ENCODE peak calls at places on chromosomes 13 and 19, in six cellular contexts. One of them, this sample, is unnamed.

GRCh38 chr19:13794388-13794751 is 873 bp upstream of the ZSWIM4 start:
- DNase-seq in neuronal stem cell: no peak
- DNase-seq in H9: no peak
- DNase-seq in trophoblast cell: peak
- DNase-seq in H1: no peak
- DNase-seq in mesenchymal stem cell: peak
- DNase-seq in this sample: peak

GRCh38 chr19:38270587-38271167 is 6.3 kb downstream of the SPINT2 start:
- DNase-seq in neuronal stem cell: no peak
- DNase-seq in H9: no peak
- DNase-seq in trophoblast cell: no peak
- DNase-seq in H1: no peak
- DNase-seq in mesenchymal stem cell: no peak
- DNase-seq in this sample: peak

GRCh38 chr19:3403489-3404323 is 37.3 kb downstream of the NFIC start:
- DNase-seq in neuronal stem cell: no peak
- DNase-seq in H9: no peak
- DNase-seq in trophoblast cell: no peak
- DNase-seq in H1: no peak
- DNase-seq in mesenchymal stem cell: peak
- DNase-seq in this sample: peak

GRCh38 chr13:49635599-49636433 is 7.5 kb downstream of the ARL11 start:
- DNase-seq in neuronal stem cell: no peak
- DNase-seq in H9: peak
- DNase-seq in trophoblast cell: peak
- DNase-seq in H1: peak
- DNase-seq in mesenchymal stem cell: peak
- DNase-seq in this sample: peak

GRCh38 chr13:75713852-75714251 is 77.7 kb downstream of the LMO7 start:
- DNase-seq in neuronal stem cell: no peak
- DNase-seq in H9: no peak
- DNase-seq in trophoblast cell: peak
- DNase-seq in H1: no peak
- DNase-seq in mesenchymal stem cell: no peak
- DNase-seq in this sample: no peak

GRCh38 chr13:70310720-70311119 is 202.5 kb upstream of the KLHL1 start:
- DNase-seq in neuronal stem cell: peak
- DNase-seq in H9: no peak
- DNase-seq in trophoblast cell: peak
- DNase-seq in H1: no peak
- DNase-seq in mesenchymal stem cell: peak
- DNase-seq in this sample: no peak

GRCh38 chr19:48964205-48965032 is 690 bp upstream of the FTL start:
- DNase-seq in neuronal stem cell: no peak
- DNase-seq in H9: no peak
- DNase-seq in trophoblast cell: peak
- DNase-seq in H1: no peak
- DNase-seq in mesenchymal stem cell: peak
- DNase-seq in this sample: peak

GRCh38 chr19:10510301-10510802 is 6.9 kb downstream of the S1PR5 start:
- DNase-seq in neuronal stem cell: peak
- DNase-seq in H9: peak
- DNase-seq in trophoblast cell: peak
- DNase-seq in H1: no peak
- DNase-seq in mesenchymal stem cell: no peak
- DNase-seq in this sample: no peak

GRCh38 chr19:2341987-2342386 is 13.5 kb downstream of the SPPL2B start:
- DNase-seq in neuronal stem cell: no peak
- DNase-seq in H9: no peak
- DNase-seq in trophoblast cell: peak
- DNase-seq in H1: no peak
- DNase-seq in mesenchymal stem cell: no peak
- DNase-seq in this sample: no peak

GRCh38 chr13:73740681-73741080 is 393.5 kb downstream of the KLF12 start:
- DNase-seq in neuronal stem cell: no peak
- DNase-seq in H9: no peak
- DNase-seq in trophoblast cell: no peak
- DNase-seq in H1: no peak
- DNase-seq in mesenchymal stem cell: no peak
- DNase-seq in this sample: peak

GRCh38 chr19:36489920-36490415 is 607 bp upstream of the ZNF566 start:
- DNase-seq in neuronal stem cell: peak
- DNase-seq in H9: peak
- DNase-seq in trophoblast cell: peak
- DNase-seq in H1: peak
- DNase-seq in mesenchymal stem cell: no peak
- DNase-seq in this sample: peak

GRCh38 chr13:30192320-30193093 is 114.8 kb downstream of the KATNAL1 start:
- DNase-seq in neuronal stem cell: no peak
- DNase-seq in H9: no peak
- DNase-seq in trophoblast cell: peak
- DNase-seq in H1: no peak
- DNase-seq in mesenchymal stem cell: no peak
- DNase-seq in this sample: no peak

GRCh38 chr13:46523972-46524737 is 28.8 kb upstream of the LRCH1 start:
- DNase-seq in neuronal stem cell: no peak
- DNase-seq in H9: no peak
- DNase-seq in trophoblast cell: no peak
- DNase-seq in H1: no peak
- DNase-seq in mesenchymal stem cell: no peak
- DNase-seq in this sample: no peak

DNA sequence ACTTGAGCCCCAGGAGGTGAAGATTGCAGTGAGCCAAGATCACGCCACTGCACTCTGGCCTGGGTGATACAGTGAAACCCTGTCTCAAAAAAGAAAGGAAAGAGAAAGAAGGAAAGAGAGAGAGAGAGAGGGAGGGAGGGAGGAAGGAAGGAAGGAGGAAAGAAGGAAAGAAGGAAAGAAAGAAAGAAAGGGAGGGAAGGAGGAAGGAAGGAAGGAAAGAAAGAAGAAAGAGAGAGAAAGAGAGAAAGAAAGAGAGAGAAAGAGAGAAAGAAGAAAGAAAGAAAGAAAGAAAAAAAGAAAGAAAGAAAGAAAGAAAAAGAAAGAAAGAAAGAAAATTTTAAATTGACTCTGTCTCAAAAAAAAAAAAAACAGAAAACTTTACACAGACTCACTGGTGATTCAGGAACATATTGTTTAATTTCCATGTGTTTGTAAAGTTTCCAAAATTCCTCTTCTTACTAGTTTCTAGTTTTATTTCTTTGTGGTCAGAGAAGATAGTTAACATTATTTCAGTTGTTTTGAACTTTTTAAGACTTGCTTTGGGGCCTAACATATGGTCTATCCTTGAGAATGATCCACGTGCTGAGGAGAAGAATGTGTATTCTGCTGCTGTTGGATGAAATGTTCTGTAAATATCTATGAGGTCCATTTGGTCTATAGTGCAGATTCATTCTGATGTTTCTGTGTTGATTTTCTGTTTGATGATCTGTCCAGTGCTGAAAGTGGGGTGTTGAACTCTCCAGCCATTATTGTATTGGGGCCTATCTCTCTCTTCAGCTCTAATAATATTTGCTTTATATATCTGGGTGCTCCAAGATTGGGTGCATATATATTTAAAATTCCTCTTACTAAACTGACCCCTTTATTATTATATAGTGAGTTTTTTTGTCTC is 204.4 kb upstream of the SERP2 start:
- DNase-seq in neuronal stem cell: no peak
- DNase-seq in H9: no peak
- DNase-seq in trophoblast cell: no peak
- DNase-seq in H1: no peak
- DNase-seq in mesenchymal stem cell: no peak
- DNase-seq in this sample: peak
- H3K9ac ChIP-seq in neuronal stem cell: no peak
- H3K9ac ChIP-seq in H9: no peak
- H3K9ac ChIP-seq in trophoblast cell: no peak
- H3K9ac ChIP-seq in H1: no peak
- H3K9ac ChIP-seq in mesenchymal stem cell: no peak
- H3K9ac ChIP-seq in this sample: no peak

GRCh38 chr19:58305932-58306323 is 751 bp downstream of the ERVK3-1 start:
- DNase-seq in neuronal stem cell: no peak
- DNase-seq in H9: no peak
- DNase-seq in trophoblast cell: no peak
- DNase-seq in H1: no peak
- DNase-seq in mesenchymal stem cell: peak
- DNase-seq in this sample: no peak

GRCh38 chr19:58305065-58305931 is at the start of gene ERVK3-1:
- DNase-seq in neuronal stem cell: peak
- DNase-seq in H9: peak
- DNase-seq in trophoblast cell: peak
- DNase-seq in H1: peak
- DNase-seq in mesenchymal stem cell: peak
- DNase-seq in this sample: peak

GRCh38 chr19:58307736-58308135 is 2.6 kb downstream of the ERVK3-1 start:
- DNase-seq in neuronal stem cell: no peak
- DNase-seq in H9: no peak
- DNase-seq in trophoblast cell: no peak
- DNase-seq in H1: no peak
- DNase-seq in mesenchymal stem cell: no peak
- DNase-seq in this sample: no peak

GRCh38 chr19:58304748-58305064 is 471 bp upstream of the ERVK3-1 start:
- DNase-seq in neuronal stem cell: no peak
- DNase-seq in H9: no peak
- DNase-seq in trophoblast cell: no peak
- DNase-seq in H1: no peak
- DNase-seq in mesenchymal stem cell: no peak
- DNase-seq in this sample: no peak

DNA sequence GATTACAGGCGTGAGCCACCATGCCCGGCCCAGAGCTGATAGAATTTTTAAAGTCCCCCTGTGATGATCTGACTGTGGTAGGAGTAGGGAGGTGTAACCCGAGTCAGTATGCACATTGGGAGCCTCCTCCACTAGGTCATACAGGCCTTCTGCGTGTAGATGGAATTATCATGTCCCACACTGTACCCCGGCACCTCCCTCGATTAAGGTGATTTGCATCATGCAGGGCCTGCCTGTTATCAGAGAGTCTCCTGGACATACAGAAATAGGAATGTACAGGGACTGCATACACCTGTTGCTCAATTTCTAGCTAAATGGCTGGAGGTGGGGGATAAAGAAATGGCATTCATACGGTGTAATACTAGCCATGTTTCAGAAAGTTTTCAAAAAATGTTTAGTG is 922 bp upstream of the ERVK3-1 start:
- DNase-seq in neuronal stem cell: no peak
- DNase-seq in H9: no peak
- DNase-seq in trophoblast cell: no peak
- DNase-seq in H1: no peak
- DNase-seq in mesenchymal stem cell: no peak
- DNase-seq in this sample: no peak
- H3K14ac ChIP-seq in neuronal stem cell: no peak
- H3K14ac ChIP-seq in H9: no peak
- H3K14ac ChIP-seq in trophoblast cell: no peak
- H3K14ac ChIP-seq in H1: no peak
- H3K14ac ChIP-seq in mesenchymal stem cell: no peak
- H3K14ac ChIP-seq in this sample: no peak

GRCh38 chr19:35106898-35107540 is 8.6 kb upstream of the FXYD3 start:
- DNase-seq in neuronal stem cell: no peak
- DNase-seq in H9: no peak
- DNase-seq in trophoblast cell: no peak
- DNase-seq in H1: no peak
- DNase-seq in mesenchymal stem cell: no peak
- DNase-seq in this sample: no peak

GRCh38 chr19:35104361-35104760 is 11.3 kb upstream of the FXYD3 start:
- DNase-seq in neuronal stem cell: no peak
- DNase-seq in H9: no peak
- DNase-seq in trophoblast cell: no peak
- DNase-seq in H1: no peak
- DNase-seq in mesenchymal stem cell: no peak
- DNase-seq in this sample: no peak

GRCh38 chr19:35105047-35105410 is 10.6 kb upstream of the FXYD3 start:
- DNase-seq in neuronal stem cell: no peak
- DNase-seq in H9: no peak
- DNase-seq in trophoblast cell: no peak
- DNase-seq in H1: no peak
- DNase-seq in mesenchymal stem cell: no peak
- DNase-seq in this sample: no peak

GRCh38 chr19:35106291-35106583 is 9.4 kb upstream of the FXYD3 start:
- DNase-seq in neuronal stem cell: no peak
- DNase-seq in H9: no peak
- DNase-seq in trophoblast cell: no peak
- DNase-seq in H1: no peak
- DNase-seq in mesenchymal stem cell: no peak
- DNase-seq in this sample: no peak

DNA sequence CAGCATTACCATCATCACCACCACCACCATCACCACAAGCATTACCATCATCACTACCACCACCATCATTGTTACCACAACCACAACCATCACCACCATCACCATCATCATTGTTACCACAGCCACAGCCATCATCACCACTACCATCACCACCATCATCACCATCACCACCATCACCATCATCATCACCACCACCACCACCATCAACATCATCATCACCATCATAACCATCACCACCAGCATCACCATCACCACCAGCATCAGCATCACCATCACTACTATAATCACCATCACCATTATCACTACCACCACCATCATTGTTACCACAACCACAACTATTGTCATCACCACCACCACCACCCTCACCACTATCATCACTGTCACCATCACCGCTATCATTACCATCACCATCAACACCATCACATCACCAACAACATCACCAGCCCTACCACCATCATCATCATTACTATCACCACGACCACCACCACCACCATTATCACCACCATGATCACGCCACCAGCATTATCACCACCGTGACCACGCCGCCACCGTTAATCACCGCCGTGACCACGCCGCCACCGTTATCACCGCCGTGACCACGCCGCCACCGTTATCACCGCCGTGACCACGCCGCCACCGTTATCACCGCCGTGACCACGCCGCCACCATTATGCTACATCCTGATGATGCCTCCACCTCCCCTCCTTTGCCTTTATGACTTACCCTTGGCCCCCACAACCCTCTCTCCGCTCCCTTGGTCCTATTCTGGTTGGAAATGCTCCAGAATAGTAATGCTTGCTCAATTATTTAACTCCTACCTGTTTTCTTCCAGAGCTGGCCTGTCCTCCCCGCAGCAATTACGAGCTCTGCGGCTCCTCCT is 10.0 kb upstream of the FXYD3 start:
- DNase-seq in neuronal stem cell: no peak
- DNase-seq in H9: no peak
- DNase-seq in trophoblast cell: no peak
- DNase-seq in H1: no peak
- DNase-seq in mesenchymal stem cell: no peak
- DNase-seq in this sample: no peak
- H3K9ac ChIP-seq in neuronal stem cell: peak
- H3K9ac ChIP-seq in H9: no peak
- H3K9ac ChIP-seq in trophoblast cell: no peak
- H3K9ac ChIP-seq in H1: no peak
- H3K9ac ChIP-seq in mesenchymal stem cell: no peak
- H3K9ac ChIP-seq in this sample: no peak

GRCh38 chr19:34150558-34150957 is 21.7 kb upstream of the LSM14A start:
- DNase-seq in neuronal stem cell: no peak
- DNase-seq in H9: no peak
- DNase-seq in trophoblast cell: no peak
- DNase-seq in H1: no peak
- DNase-seq in mesenchymal stem cell: no peak
- DNase-seq in this sample: no peak
- H3K14ac ChIP-seq in neuronal stem cell: no peak
- H3K14ac ChIP-seq in H9: no peak
- H3K14ac ChIP-seq in trophoblast cell: no peak
- H3K14ac ChIP-seq in H1: no peak
- H3K14ac ChIP-seq in mesenchymal stem cell: no peak
- H3K14ac ChIP-seq in this sample: no peak